ENCODE peak calls at places on chromosomes 6 and 20, in five cellular contexts. N is prostate gland, Y is tibial artery, D is LoVo, T is GM20000. M is an unnamed sample.
A peak's percentile ranks its signal among the peaks of the same experiment; 100 is the strongest.

GRCh38 chr6:148848915-148849314 is 102.1 kb downstream of the UST start:
- DNase-seq in Y (no peak), D (no peak), T (no peak), N (no peak), M (no peak)

GRCh38 chr6:30418448-30418847 is 70.9 kb upstream of the HLA-E start:
- DNase-seq in T (no peak), Y (no peak), D (no peak), N (no peak), M (no peak)

GRCh38 chr6:89859744-89860143 is 30.1 kb downstream of the CASP8AP2 start:
- DNase-seq in D (no peak), Y (no peak), T (peak; percentile 36), N (no peak), M (no peak)

GRCh38 chr6:158564243-158565121 is 4.6 kb downstream of the TMEM181 start:
- DNase-seq in N (no peak), Y (peak; percentile 16), D (no peak), T (no peak), M (no peak)

GRCh38 chr6:7647504-7647903 is 57.5 kb downstream of the SNRNP48 start:
- DNase-seq in N (no peak), D (no peak), T (peak; percentile 36), Y (no peak), M (no peak)

GRCh38 chr6:24990227-24990843 is 54.6 kb upstream of the RIPOR2 start:
- DNase-seq in T (no peak), D (no peak), N (no peak), Y (no peak), M (no peak)

GRCh38 chr6:22045261-22045912 is 251.4 kb downstream of the PRL start:
- DNase-seq in T (no peak), D (no peak), N (no peak), Y (no peak), M (no peak)

GRCh38 chr6:84052204-84052882 is 18.8 kb downstream of the MRAP2 start:
- DNase-seq in Y (peak; percentile 69), N (peak; percentile 11), T (no peak), D (no peak), M (no peak)

GRCh38 chr20:4795394-4795793 is 73.7 kb downstream of the PRND start:
- DNase-seq in Y (peak; percentile 65), D (no peak), N (no peak), T (peak; percentile 30), M (no peak)

GRCh38 chr6:7542878-7543394 is 1.5 kb downstream of the DSP start:
- DNase-seq in Y (no peak), T (peak; percentile 32), D (peak; percentile 83), N (peak; percentile 93), M (no peak)

GRCh38 chr6:158771399-158772158 is 47.6 kb downstream of the EZR start:
- DNase-seq in N (no peak), T (no peak), D (no peak), Y (no peak), M (no peak)